ENCODE peak calls at places on chromosomes 3 and 15, in four cellular contexts. T is small intestine, D is mucosa of gallbladder, Q is astrocyte of the spinal cord. L is an unnamed sample.

GRCh38 chr3:86938706-86939105 is 52.2 kb downstream of the VGLL3 start:
- DNase-seq in Q (peak), D (no peak), T (no peak), L (no peak)

GRCh38 chr3:69671082-69671952 is 67.9 kb upstream of the MITF start:
- DNase-seq in T (peak), Q (peak), D (peak), L (no peak)

GRCh38 chr3:128068156-128068620 is 16.0 kb downstream of the SEC61A1 start:
- DNase-seq in D (no peak), Q (peak), T (peak), L (peak)

GRCh38 chr15:63752075-63752684 is 81.6 kb downstream of the HERC1 start:
- DNase-seq in T (peak), D (peak), Q (peak), L (peak)

GRCh38 chr15:100712226-100712625 is 109.8 kb downstream of the ASB7 start:
- DNase-seq in Q (no peak), D (peak), T (no peak), L (no peak)

GRCh38 chr3:187227658-187228258 is 30.5 kb downstream of the RTP1 start:
- DNase-seq in D (no peak), Q (peak), T (no peak), L (no peak)

GRCh38 chr3:52507359-52507758 is 12.2 kb downstream of the STAB1 start:
- DNase-seq in Q (peak), D (no peak), T (no peak), L (no peak)

GRCh38 chr3:121624147-121624852 is 31.1 kb downstream of the FBXO40 start:
- DNase-seq in T (no peak), D (no peak), Q (no peak), L (no peak)

GRCh38 chr15:89187911-89188514 is 33.4 kb downstream of the RLBP1 start:
- DNase-seq in D (no peak), Q (no peak), T (no peak), L (no peak)

GRCh38 chr3:146164071-146164470 is 3.1 kb upstream of the PLOD2 start:
- DNase-seq in Q (no peak), T (no peak), D (no peak), L (no peak)

GRCh38 chr3:17942856-17943255 is 200.4 kb upstream of the TBC1D5 start:
- DNase-seq in D (no peak), T (no peak), Q (peak), L (no peak)

GRCh38 chr15:66724732-66725467 is 22.9 kb downstream of the SMAD6 start:
- DNase-seq in D (no peak), T (no peak), Q (no peak), L (no peak)

GRCh38 chr15:81225161-81225671 is 28.5 kb downstream of the IL16 start:
- DNase-seq in T (no peak), D (peak), Q (no peak), L (no peak)

GRCh38 chr3:186283651-186284445 is 78.2 kb downstream of the DGKG start:
- DNase-seq in Q (peak), D (no peak), T (no peak), L (no peak)

GRCh38 chr3:10419637-10420232 is 85.7 kb downstream of the ATP2B2 start:
- DNase-seq in Q (no peak), T (no peak), D (no peak), L (no peak)

GRCh38 chr3:169660709-169661566 is 2.6 kb downstream of the MECOM start:
- DNase-seq in Q (peak), D (no peak), T (peak), L (no peak)

GRCh38 chr15:65421360-65422215 is 1.2 kb downstream of the IGDCC4 start:
- DNase-seq in Q (peak), D (peak), T (no peak), L (no peak)

GRCh38 chr3:53696401-53697172 is 149.6 kb downstream of the CHDH start:
- DNase-seq in T (peak), D (peak), Q (no peak), L (no peak)

L was measured in COR-L47.